ENCODE peak calls at places on chromosomes 13 and 19, in four cellular contexts. One of them, this sample, is unnamed.
A peak's percentile ranks its signal among the peaks of the same experiment; 100 is the strongest.

GRCh38 chr19:37699057-37699456 is 20.5 kb downstream of the ZNF607 start:
- DNase-seq in dorsolateral prefrontal cortex: no peak
- DNase-seq in WTC11: no peak
- DNase-seq in BJ: no peak
- DNase-seq in this sample: no peak

GRCh38 chr13:100209857-100210580 is 121.1 kb downstream of the PCCA start:
- DNase-seq in dorsolateral prefrontal cortex: no peak
- DNase-seq in WTC11: no peak
- DNase-seq in BJ: peak; percentile 50
- DNase-seq in this sample: peak; percentile 24

GRCh38 chr13:60433505-60433904 is 36.5 kb downstream of the TDRD3 start:
- DNase-seq in dorsolateral prefrontal cortex: no peak
- DNase-seq in WTC11: no peak
- DNase-seq in BJ: no peak
- DNase-seq in this sample: no peak

GRCh38 chr19:33686246-33686645 is 64.5 kb downstream of the CHST8 start:
- DNase-seq in dorsolateral prefrontal cortex: peak; percentile 72
- DNase-seq in WTC11: no peak
- DNase-seq in BJ: no peak
- DNase-seq in this sample: no peak

GRCh38 chr19:14459703-14460102 is 15.5 kb downstream of the PTGER1 start:
- DNase-seq in dorsolateral prefrontal cortex: no peak
- DNase-seq in WTC11: no peak
- DNase-seq in BJ: no peak
- DNase-seq in this sample: no peak

GRCh38 chr13:39676315-39676876 is 20.9 kb downstream of the COG6 start:
- DNase-seq in dorsolateral prefrontal cortex: no peak
- DNase-seq in WTC11: no peak
- DNase-seq in BJ: no peak
- DNase-seq in this sample: no peak

GRCh38 chr13:19962894-19963293 is 4.4 kb downstream of the ZMYM2 start:
- DNase-seq in dorsolateral prefrontal cortex: no peak
- DNase-seq in WTC11: no peak
- DNase-seq in BJ: no peak
- DNase-seq in this sample: no peak

GRCh38 chr13:73059460-73060250 is 850 bp downstream of the KLF5 start:
- DNase-seq in dorsolateral prefrontal cortex: no peak
- DNase-seq in WTC11: peak; percentile 78
- DNase-seq in BJ: no peak
- DNase-seq in this sample: no peak

GRCh38 chr19:32387701-32388392 is 17.7 kb upstream of the DPY19L3 start:
- DNase-seq in dorsolateral prefrontal cortex: no peak
- DNase-seq in WTC11: no peak
- DNase-seq in BJ: no peak
- DNase-seq in this sample: peak; percentile 12

GRCh38 chr13:19052180-19052579 is 129.4 kb downstream of the TUBA3C start:
- DNase-seq in dorsolateral prefrontal cortex: no peak
- DNase-seq in WTC11: no peak
- DNase-seq in BJ: no peak
- DNase-seq in this sample: no peak

GRCh38 chr19:3737487-3738205 is 23.8 kb downstream of the APBA3 start:
- DNase-seq in dorsolateral prefrontal cortex: no peak
- DNase-seq in WTC11: no peak
- DNase-seq in BJ: no peak
- DNase-seq in this sample: no peak

GRCh38 chr13:114107686-114108081 is 24.7 kb downstream of the RASA3 start:
- DNase-seq in dorsolateral prefrontal cortex: no peak
- DNase-seq in WTC11: peak; percentile 9
- DNase-seq in BJ: no peak
- DNase-seq in this sample: peak; percentile 55

GRCh38 chr19:7428651-7429113 is 60.2 kb downstream of the PEX11G start:
- DNase-seq in dorsolateral prefrontal cortex: no peak
- DNase-seq in WTC11: no peak
- DNase-seq in BJ: no peak
- DNase-seq in this sample: no peak

GRCh38 chr19:19613456-19613855 is 5.0 kb downstream of the PBX4 start:
- DNase-seq in dorsolateral prefrontal cortex: no peak
- DNase-seq in WTC11: no peak
- DNase-seq in BJ: peak; percentile 39
- DNase-seq in this sample: no peak

GRCh38 chr13:68304287-68304893 is 1074.3 kb upstream of the PCDH9 start:
- DNase-seq in dorsolateral prefrontal cortex: no peak
- DNase-seq in WTC11: no peak
- DNase-seq in BJ: no peak
- DNase-seq in this sample: no peak

GRCh38 chr13:97425570-97425969 is 8.4 kb upstream of the RAP2A start:
- DNase-seq in dorsolateral prefrontal cortex: no peak
- DNase-seq in WTC11: no peak
- DNase-seq in BJ: no peak
- DNase-seq in this sample: no peak

GRCh38 chr19:15286688-15287355 is 45.5 kb downstream of the BRD4 start:
- DNase-seq in dorsolateral prefrontal cortex: no peak
- DNase-seq in WTC11: no peak
- DNase-seq in BJ: no peak
- DNase-seq in this sample: no peak

GRCh38 chr13:92317066-92317465 is 909.5 kb upstream of the GPC6 start:
- DNase-seq in dorsolateral prefrontal cortex: no peak
- DNase-seq in WTC11: no peak
- DNase-seq in BJ: no peak
- DNase-seq in this sample: no peak

GRCh38 chr13:37690361-37690760 is 91.8 kb upstream of the POSTN start:
- DNase-seq in dorsolateral prefrontal cortex: no peak
- DNase-seq in WTC11: no peak
- DNase-seq in BJ: no peak
- DNase-seq in this sample: no peak

GRCh38 chr19:19211499-19212432 is at the start of gene NCAN:
- DNase-seq in dorsolateral prefrontal cortex: peak; percentile 58
- DNase-seq in WTC11: peak; percentile 65
- DNase-seq in BJ: no peak
- DNase-seq in this sample: no peak

GRCh38 chr13:83929147-83929546 is 46.9 kb upstream of the SLITRK1 start:
- DNase-seq in dorsolateral prefrontal cortex: no peak
- DNase-seq in WTC11: no peak
- DNase-seq in BJ: no peak
- DNase-seq in this sample: no peak

GRCh38 chr13:51822106-51822840 is 18.3 kb upstream of the DHRS12 start:
- DNase-seq in dorsolateral prefrontal cortex: peak; percentile 50
- DNase-seq in WTC11: no peak
- DNase-seq in BJ: no peak
- DNase-seq in this sample: no peak

GRCh38 chr13:85974604-85975366 is 175.6 kb upstream of the SLITRK6 start:
- DNase-seq in dorsolateral prefrontal cortex: no peak
- DNase-seq in WTC11: no peak
- DNase-seq in BJ: no peak
- DNase-seq in this sample: no peak

GRCh38 chr19:4423727-4424126 is 21.3 kb downstream of the CHAF1A start:
- DNase-seq in dorsolateral prefrontal cortex: no peak
- DNase-seq in WTC11: no peak
- DNase-seq in BJ: no peak
- DNase-seq in this sample: no peak

GRCh38 chr13:42181381-42181953 is 90.5 kb upstream of the AKAP11 start:
- DNase-seq in dorsolateral prefrontal cortex: no peak
- DNase-seq in WTC11: no peak
- DNase-seq in BJ: no peak
- DNase-seq in this sample: no peak

GRCh38 chr13:46982856-46983582 is 86.2 kb upstream of the HTR2A start:
- DNase-seq in dorsolateral prefrontal cortex: no peak
- DNase-seq in WTC11: no peak
- DNase-seq in BJ: no peak
- DNase-seq in this sample: no peak

DNA sequence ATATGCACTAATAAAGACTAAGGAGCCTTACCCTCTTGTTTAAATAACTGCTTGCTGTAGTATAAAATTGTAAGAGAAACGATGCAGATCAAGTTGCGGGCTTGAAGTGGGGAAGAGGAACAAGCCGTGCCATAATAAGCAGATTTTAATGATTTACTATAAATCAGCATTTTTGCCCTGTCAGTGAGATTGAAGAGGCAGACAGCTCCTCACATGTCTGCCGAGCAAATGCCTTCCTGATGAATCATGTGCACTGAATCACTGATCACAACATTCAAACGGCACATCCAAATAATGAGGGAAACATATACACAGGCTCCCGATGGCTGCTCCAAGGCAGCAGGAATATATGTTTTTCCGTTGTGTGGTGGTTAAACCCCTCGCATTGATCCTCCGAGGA is 282.9 kb downstream of the TSHZ3 start:
- DNase-seq in dorsolateral prefrontal cortex: no peak
- DNase-seq in WTC11: no peak
- DNase-seq in BJ: peak; percentile 9
- DNase-seq in this sample: no peak
- TF ChIP-seq CTCF in dorsolateral prefrontal cortex: no peak
- TF ChIP-seq CTCF in WTC11: no peak
- TF ChIP-seq CTCF in BJ: no peak
- TF ChIP-seq CTCF in this sample: no peak

DNA sequence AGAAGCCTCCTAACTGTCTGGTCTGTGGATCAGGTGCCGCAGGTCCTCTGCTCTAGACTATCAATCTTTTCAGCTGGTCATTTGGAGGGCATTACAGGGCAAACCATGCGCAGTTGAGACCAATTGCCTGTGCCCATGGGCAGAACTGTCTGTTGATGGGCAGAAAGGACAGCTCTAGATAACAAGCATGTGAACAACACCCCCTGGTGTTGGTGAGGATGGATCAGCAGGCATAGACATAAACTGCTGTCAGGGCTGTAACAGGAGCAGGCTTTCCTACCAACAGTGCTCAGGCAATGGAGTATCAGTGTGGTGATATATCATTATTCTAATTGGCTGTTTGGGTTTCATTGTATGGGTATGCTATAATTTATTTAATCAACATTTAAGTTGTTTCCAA is 104.7 kb upstream of the KL start:
- DNase-seq in dorsolateral prefrontal cortex: no peak
- DNase-seq in WTC11: peak; percentile 41
- DNase-seq in BJ: no peak
- DNase-seq in this sample: no peak
- TF ChIP-seq CTCF in dorsolateral prefrontal cortex: no peak
- TF ChIP-seq CTCF in WTC11: no peak
- TF ChIP-seq CTCF in BJ: peak; percentile 37
- TF ChIP-seq CTCF in this sample: peak; percentile 47

DNA sequence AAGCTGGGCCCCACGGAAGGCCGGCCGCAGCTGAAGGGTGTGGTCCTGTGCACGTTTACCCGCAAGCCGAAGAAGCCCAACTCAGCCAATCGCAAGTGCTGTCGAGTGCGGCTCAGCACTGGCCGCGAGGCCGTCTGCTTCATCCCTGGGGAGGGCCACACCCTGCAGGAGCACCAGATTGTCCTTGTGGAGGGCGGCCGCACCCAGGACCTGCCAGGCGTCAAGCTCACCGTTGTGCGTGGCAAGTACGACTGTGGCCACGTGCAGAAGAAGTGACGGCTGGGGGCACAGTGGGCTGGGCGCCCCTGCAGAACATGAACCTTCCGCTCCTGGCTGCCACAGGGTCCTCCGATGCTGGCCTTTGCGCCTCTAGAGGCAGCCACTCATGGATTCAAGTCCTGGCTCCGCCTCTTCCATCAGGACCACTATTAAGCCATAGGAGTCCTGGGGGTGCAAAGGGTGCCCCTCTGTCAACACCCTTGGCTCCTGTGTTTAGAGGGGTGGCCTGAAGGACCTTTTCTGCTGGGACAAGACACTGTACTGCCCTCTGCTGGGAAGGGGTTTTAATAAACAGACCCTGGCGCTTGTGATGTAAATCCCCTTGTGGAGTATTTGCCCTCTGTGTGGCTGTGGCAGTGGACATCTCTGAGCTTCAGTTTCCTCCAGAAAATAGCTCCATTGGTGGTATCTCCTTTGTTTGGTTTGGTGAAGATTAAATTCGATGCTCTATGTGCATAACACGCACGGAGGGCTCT is 1.9 kb downstream of the MRPS12 start:
- DNase-seq in dorsolateral prefrontal cortex: no peak
- DNase-seq in WTC11: peak; percentile 44
- DNase-seq in BJ: no peak
- DNase-seq in this sample: no peak
- TF ChIP-seq CTCF in dorsolateral prefrontal cortex: no peak
- TF ChIP-seq CTCF in WTC11: no peak
- TF ChIP-seq CTCF in BJ: peak; percentile 47
- TF ChIP-seq CTCF in this sample: peak; percentile 30

GRCh38 chr13:32581177-32581786 is 5.0 kb upstream of the PDS5B start:
- DNase-seq in dorsolateral prefrontal cortex: no peak
- DNase-seq in WTC11: no peak
- DNase-seq in BJ: no peak
- DNase-seq in this sample: no peak
- TF ChIP-seq CTCF in dorsolateral prefrontal cortex: peak; percentile 71
- TF ChIP-seq CTCF in WTC11: no peak
- TF ChIP-seq CTCF in BJ: peak; percentile 49
- TF ChIP-seq CTCF in this sample: peak; percentile 58

DNA sequence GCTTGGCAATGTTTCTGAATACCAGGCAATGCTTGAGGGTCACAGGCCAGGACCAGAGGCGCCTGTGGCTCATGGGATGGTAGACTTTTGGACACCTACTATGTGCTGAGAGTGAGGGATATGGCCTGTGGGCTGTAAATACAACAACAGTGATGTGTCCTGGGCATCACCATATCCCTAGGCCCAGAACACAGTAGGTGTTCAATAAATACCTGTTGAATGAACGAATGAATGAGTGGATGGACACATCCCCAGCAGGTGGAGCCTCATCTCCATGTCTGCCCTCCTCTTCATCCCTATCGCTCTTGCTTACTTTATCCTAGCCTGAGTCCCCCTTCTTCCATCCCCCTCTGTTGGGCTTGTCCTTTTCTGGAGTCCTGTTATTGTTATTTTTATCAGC is 16.5 kb upstream of the NANOS2 start:
- DNase-seq in dorsolateral prefrontal cortex: no peak
- DNase-seq in WTC11: no peak
- DNase-seq in BJ: no peak
- DNase-seq in this sample: no peak
- TF ChIP-seq CTCF in dorsolateral prefrontal cortex: no peak
- TF ChIP-seq CTCF in WTC11: no peak
- TF ChIP-seq CTCF in BJ: no peak
- TF ChIP-seq CTCF in this sample: no peak

GRCh38 chr19:36244066-36244465 is 29.2 kb downstream of the ZNF146 start:
- DNase-seq in dorsolateral prefrontal cortex: no peak
- DNase-seq in WTC11: peak; percentile 65
- DNase-seq in BJ: no peak
- DNase-seq in this sample: no peak
- TF ChIP-seq CTCF in dorsolateral prefrontal cortex: no peak
- TF ChIP-seq CTCF in WTC11: no peak
- TF ChIP-seq CTCF in BJ: no peak
- TF ChIP-seq CTCF in this sample: no peak

DNA sequence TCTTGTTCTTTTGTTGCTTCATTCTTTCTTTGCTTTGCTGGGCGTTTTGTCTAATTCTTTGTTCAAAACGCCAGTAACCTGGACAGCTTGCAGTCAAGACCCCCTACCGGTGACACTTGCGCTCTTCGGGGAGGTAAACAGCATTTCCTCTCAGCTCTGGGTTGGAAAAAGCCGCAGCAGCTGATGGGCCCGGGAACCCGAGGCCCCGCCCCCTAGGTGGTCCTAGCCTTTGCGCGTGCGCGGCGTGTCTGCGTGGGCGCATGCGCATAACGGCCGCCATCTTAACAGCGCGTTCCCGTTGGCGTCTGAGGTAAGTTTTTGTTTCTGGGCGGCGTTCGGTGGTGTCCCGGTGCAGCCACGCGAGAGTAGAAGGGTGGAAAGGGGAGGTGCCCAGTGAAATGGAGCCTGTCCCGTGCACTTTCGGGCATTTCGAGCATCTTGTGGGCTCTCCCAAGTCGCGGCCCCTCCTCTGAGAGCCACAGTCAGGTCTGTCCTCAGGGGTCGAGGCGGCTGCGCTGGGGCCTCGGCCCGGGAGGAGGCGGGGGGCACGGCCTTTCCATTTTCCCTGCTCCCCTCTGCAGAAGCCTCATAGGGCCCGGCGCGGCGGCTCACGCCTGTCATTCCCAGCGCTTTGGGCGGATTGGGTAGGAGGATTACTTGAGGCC is at the start of gene ZNF559:
- DNase-seq in dorsolateral prefrontal cortex: peak; percentile 86
- DNase-seq in WTC11: peak; percentile 89
- DNase-seq in BJ: peak; percentile 77
- DNase-seq in this sample: peak; percentile 86
- TF ChIP-seq CTCF in dorsolateral prefrontal cortex: no peak
- TF ChIP-seq CTCF in WTC11: no peak
- TF ChIP-seq CTCF in BJ: peak; percentile 44
- TF ChIP-seq CTCF in this sample: peak; percentile 27

This sample was measured in AG09319.